ENCODE peak calls at places on chromosomes 6 and 20, in four cellular contexts. One of them, this sample, is unnamed.

GRCh38 chr6:147135211-147135672 is 69.0 kb upstream of the STXBP5 start:
- DNase-seq in GM23248: peak; percentile 94
- DNase-seq in astrocyte: peak; percentile 81
- DNase-seq in A673: no peak
- DNase-seq in this sample: no peak

GRCh38 chr20:46230811-46231282 is 77.5 kb downstream of the CDH22 start:
- DNase-seq in GM23248: peak; percentile 45
- DNase-seq in astrocyte: peak; percentile 15
- DNase-seq in A673: peak; percentile 43
- DNase-seq in this sample: peak; percentile 63

GRCh38 chr6:7264686-7265384 is 48.2 kb downstream of the SSR1 start:
- DNase-seq in GM23248: no peak
- DNase-seq in astrocyte: no peak
- DNase-seq in A673: no peak
- DNase-seq in this sample: no peak

GRCh38 chr6:46412662-46413061 is 78.6 kb downstream of the RCAN2 start:
- DNase-seq in GM23248: no peak
- DNase-seq in astrocyte: no peak
- DNase-seq in A673: peak; percentile 4
- DNase-seq in this sample: no peak

GRCh38 chr20:31673435-31673834 is 35.7 kb downstream of the COX4I2 start:
- DNase-seq in GM23248: no peak
- DNase-seq in astrocyte: no peak
- DNase-seq in A673: no peak
- DNase-seq in this sample: no peak

GRCh38 chr6:25652007-25652515 is at the start of gene SCGN:
- DNase-seq in GM23248: peak; percentile 75
- DNase-seq in astrocyte: peak; percentile 45
- DNase-seq in A673: peak; percentile 78
- DNase-seq in this sample: peak; percentile 17

GRCh38 chr6:5401845-5402738 is 140.8 kb downstream of the FARS2 start:
- DNase-seq in GM23248: peak; percentile 55
- DNase-seq in astrocyte: no peak
- DNase-seq in A673: peak; percentile 39
- DNase-seq in this sample: no peak

GRCh38 chr20:43843096-43843964 is 71.3 kb upstream of the TOX2 start:
- DNase-seq in GM23248: peak; percentile 92
- DNase-seq in astrocyte: peak; percentile 80
- DNase-seq in A673: peak; percentile 21
- DNase-seq in this sample: no peak

GRCh38 chr6:43744931-43745727 is 24.9 kb upstream of the VEGFA start:
- DNase-seq in GM23248: no peak
- DNase-seq in astrocyte: no peak
- DNase-seq in A673: no peak
- DNase-seq in this sample: no peak

GRCh38 chr6:43887340-43887858 is 117.4 kb downstream of the VEGFA start:
- DNase-seq in GM23248: no peak
- DNase-seq in astrocyte: no peak
- DNase-seq in A673: no peak
- DNase-seq in this sample: no peak

GRCh38 chr20:688809-689208 is 13.2 kb upstream of the SCRT2 start:
- DNase-seq in GM23248: peak; percentile 65
- DNase-seq in astrocyte: no peak
- DNase-seq in A673: no peak
- DNase-seq in this sample: no peak

GRCh38 chr6:152380993-152381898 is 255.9 kb downstream of the SYNE1 start:
- DNase-seq in GM23248: peak; percentile 98
- DNase-seq in astrocyte: peak; percentile 97
- DNase-seq in A673: peak; percentile 80
- DNase-seq in this sample: no peak

GRCh38 chr6:2883673-2884072 is 19.4 kb downstream of the SERPINB9 start:
- DNase-seq in GM23248: no peak
- DNase-seq in astrocyte: no peak
- DNase-seq in A673: no peak
- DNase-seq in this sample: no peak

GRCh38 chr6:89368107-89368506 is 15.6 kb upstream of the UBE2J1 start:
- DNase-seq in GM23248: peak; percentile 71
- DNase-seq in astrocyte: no peak
- DNase-seq in A673: peak; percentile 80
- DNase-seq in this sample: peak; percentile 68

GRCh38 chr6:21305827-21306469 is 287.6 kb upstream of the SOX4 start:
- DNase-seq in GM23248: peak; percentile 60
- DNase-seq in astrocyte: peak; percentile 5
- DNase-seq in A673: peak; percentile 62
- DNase-seq in this sample: no peak

GRCh38 chr20:44448753-44449546 is 26.7 kb upstream of the TTPAL start:
- DNase-seq in GM23248: peak; percentile 26
- DNase-seq in astrocyte: no peak
- DNase-seq in A673: peak; percentile 46
- DNase-seq in this sample: peak; percentile 26

GRCh38 chr6:4057036-4057435 is 21.9 kb downstream of the FAM217A start:
- DNase-seq in GM23248: no peak
- DNase-seq in astrocyte: no peak
- DNase-seq in A673: no peak
- DNase-seq in this sample: no peak

GRCh38 chr6:158769228-158769627 is 49.9 kb downstream of the EZR start:
- DNase-seq in GM23248: no peak
- DNase-seq in astrocyte: no peak
- DNase-seq in A673: no peak
- DNase-seq in this sample: no peak

GRCh38 chr20:46739441-46740213 is 30.2 kb downstream of the SLC2A10 start:
- DNase-seq in GM23248: peak; percentile 18
- DNase-seq in astrocyte: no peak
- DNase-seq in A673: no peak
- DNase-seq in this sample: no peak

GRCh38 chr6:133223458-133224014 is 17.6 kb upstream of the EYA4 start:
- DNase-seq in GM23248: no peak
- DNase-seq in astrocyte: no peak
- DNase-seq in A673: no peak
- DNase-seq in this sample: no peak

GRCh38 chr20:54214566-54214965 is 6.7 kb downstream of the PFDN4 start:
- DNase-seq in GM23248: no peak
- DNase-seq in astrocyte: no peak
- DNase-seq in A673: no peak
- DNase-seq in this sample: no peak

GRCh38 chr6:137165375-137166246 is 7.8 kb downstream of the IL22RA2 start:
- DNase-seq in GM23248: peak; percentile 55
- DNase-seq in astrocyte: no peak
- DNase-seq in A673: peak; percentile 23
- DNase-seq in this sample: peak; percentile 60

GRCh38 chr20:7843613-7844012 is 96.6 kb downstream of the HAO1 start:
- DNase-seq in GM23248: peak; percentile 79
- DNase-seq in astrocyte: peak; percentile 6
- DNase-seq in A673: no peak
- DNase-seq in this sample: no peak

GRCh38 chr20:17806739-17807441 is 107.1 kb downstream of the BANF2 start:
- DNase-seq in GM23248: peak; percentile 83
- DNase-seq in astrocyte: peak; percentile 78
- DNase-seq in A673: no peak
- DNase-seq in this sample: no peak

GRCh38 chr20:4190792-4191519 is 175.6 kb upstream of the RNF24 start:
- DNase-seq in GM23248: no peak
- DNase-seq in astrocyte: no peak
- DNase-seq in A673: no peak
- DNase-seq in this sample: no peak

GRCh38 chr6:40906759-40907158 is 132.3 kb downstream of the UNC5CL start:
- DNase-seq in GM23248: peak; percentile 71
- DNase-seq in astrocyte: peak; percentile 28
- DNase-seq in A673: no peak
- DNase-seq in this sample: no peak

DNA sequence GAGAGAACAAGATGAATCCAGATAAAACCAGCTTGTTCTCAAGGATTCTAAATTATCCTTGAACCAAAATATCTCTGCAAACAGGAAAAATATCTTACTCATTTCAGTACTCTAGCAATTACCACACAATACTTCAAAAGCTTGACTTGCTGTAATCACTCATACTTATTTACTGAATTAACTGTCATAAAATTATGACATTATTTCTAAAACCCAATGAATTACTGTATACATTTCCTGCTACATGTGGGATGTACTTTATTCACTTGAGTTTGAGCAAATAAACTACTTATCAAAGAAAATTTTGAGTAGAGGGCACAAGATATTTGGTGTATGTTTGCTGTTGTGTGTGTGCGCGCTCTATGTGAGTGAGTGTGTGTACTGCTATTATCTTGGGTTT is 9.7 kb downstream of the EIF2S2 start:
- DNase-seq in GM23248: no peak
- DNase-seq in astrocyte: no peak
- DNase-seq in A673: no peak
- DNase-seq in this sample: no peak
- H3K9me3 ChIP-seq in GM23248: no peaks in the 10 kb centered on the region
- H3K9me3 ChIP-seq in astrocyte: no peaks in the 10 kb centered on the region
- H3K9me3 ChIP-seq in A673: no peaks in the 10 kb centered on the region
- H3K9me3 ChIP-seq in this sample: no peaks in the 10 kb centered on the region

DNA sequence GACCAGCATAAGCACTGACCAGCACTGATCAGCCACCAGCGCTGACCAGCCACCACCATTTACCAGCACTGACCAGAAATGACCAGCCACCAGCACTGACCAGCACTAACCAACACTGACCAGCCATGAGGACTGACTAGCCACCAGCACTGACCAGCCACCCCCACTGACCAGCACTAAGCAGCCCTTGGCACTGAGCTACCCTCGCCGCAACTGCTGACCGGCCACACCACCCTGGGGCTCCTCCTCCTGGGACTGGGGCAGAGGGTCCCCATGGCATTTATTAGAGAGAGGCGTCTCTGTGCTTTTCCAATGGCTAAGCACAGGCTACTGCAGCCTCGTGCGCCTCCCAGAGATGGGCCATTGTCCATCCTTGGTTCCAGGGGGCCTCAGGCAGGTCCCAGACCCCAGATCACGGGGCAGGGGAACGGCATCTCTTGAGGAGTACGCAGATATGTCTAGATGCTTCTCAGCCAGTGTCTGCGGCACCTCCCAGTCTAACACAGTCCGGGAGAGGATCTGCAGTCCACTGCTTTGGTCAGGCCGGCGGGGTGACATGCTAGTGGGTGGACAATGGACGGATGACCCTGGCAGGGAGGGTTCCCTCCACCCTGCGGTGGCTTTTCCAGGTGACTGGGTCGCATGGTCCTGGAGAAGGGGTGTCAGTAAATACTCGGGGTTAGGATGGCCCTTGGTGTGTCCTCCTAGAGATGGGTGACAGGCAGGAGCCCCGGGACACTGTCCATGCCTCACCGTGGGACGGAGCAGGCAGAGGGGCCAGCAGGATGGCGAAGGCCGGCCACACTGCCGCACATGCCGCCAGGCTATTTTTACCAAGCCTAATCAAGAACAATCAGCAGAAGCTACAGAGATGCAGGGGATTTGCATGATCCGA is 168.0 kb downstream of the TAF4 start:
- DNase-seq in GM23248: no peak
- DNase-seq in astrocyte: no peak
- DNase-seq in A673: no peak
- DNase-seq in this sample: no peak
- TF ChIP-seq EZH2 in GM23248: no peak
- TF ChIP-seq EZH2 in astrocyte: no peak
- TF ChIP-seq EZH2 in A673: no peak
- TF ChIP-seq EZH2 in this sample: no peak

GRCh38 chr6:109383438-109383940 is 1.2 kb upstream of the CD164 start:
- DNase-seq in GM23248: peak; percentile 27
- DNase-seq in astrocyte: no peak
- DNase-seq in A673: no peak
- DNase-seq in this sample: no peak
- H3K9me3 ChIP-seq in GM23248: no peaks in the 10 kb centered on the region
- H3K9me3 ChIP-seq in astrocyte: no peaks in the 10 kb centered on the region
- H3K9me3 ChIP-seq in A673: no peaks in the 10 kb centered on the region
- H3K9me3 ChIP-seq in this sample: no peaks in the 10 kb centered on the region

DNA sequence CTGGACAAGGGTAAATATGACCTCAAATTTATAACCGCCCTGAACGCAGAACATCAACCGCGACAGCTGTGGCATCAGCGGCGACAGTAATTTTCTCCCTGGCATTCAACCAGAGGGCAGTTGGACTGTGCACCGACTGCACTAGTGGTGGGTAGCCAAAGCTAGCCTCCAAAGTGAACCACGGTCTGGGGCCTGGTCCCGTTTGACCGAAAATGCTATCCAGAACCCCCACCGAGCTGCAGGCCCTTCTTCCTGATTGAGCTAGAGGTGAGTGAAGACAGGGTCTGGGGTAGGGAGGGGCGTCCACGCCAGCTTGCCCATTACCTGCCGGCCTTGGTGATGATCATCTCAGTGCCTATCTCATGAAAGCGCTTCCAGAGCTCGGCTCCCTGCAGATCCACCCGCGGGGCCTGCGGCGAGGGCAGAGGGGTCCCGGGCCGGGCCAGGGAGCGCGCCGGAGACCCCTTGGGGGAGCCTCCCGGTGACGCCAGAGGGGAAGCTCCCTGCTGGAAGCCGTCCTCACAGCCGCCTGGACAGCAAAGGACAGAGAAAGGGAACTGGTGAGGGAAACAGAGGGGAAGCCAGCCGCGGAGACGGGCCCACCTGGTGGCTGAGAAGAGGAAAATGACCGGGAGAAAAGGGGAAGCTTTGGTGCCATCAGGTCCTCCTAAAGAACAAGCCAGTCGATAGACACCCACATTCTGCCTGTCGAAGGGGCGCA is 2.0 kb downstream of the TBX18 start:
- DNase-seq in GM23248: peak; percentile 78
- DNase-seq in astrocyte: peak; percentile 8
- DNase-seq in A673: peak; percentile 41
- DNase-seq in this sample: no peak
- TF ChIP-seq EZH2 in GM23248: no peak
- TF ChIP-seq EZH2 in astrocyte: peak; percentile 16
- TF ChIP-seq EZH2 in A673: no peak
- TF ChIP-seq EZH2 in this sample: no peak

GRCh38 chr20:32731882-32732266 is 11.4 kb downstream of the COMMD7 start:
- DNase-seq in GM23248: peak; percentile 12
- DNase-seq in astrocyte: no peak
- DNase-seq in A673: no peak
- DNase-seq in this sample: no peak

DNA sequence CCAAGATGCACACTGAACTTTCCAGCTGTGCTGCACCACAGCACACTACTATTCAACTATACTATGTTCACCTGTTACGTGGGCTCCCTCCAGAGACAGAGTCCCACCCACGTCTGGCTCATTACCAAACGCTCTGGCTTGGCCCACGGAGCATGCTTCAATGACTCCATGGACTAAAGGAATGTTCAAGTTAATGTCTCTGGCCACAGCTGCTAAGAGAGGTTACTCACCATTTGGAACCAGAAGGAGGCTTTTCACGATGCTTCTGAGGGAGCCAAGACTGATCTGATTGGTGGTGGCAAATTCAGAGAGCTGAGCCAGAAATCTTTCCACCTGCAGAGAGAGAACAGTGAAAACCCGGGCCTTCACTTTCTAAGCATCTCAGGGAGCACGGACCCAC is 15.6 kb downstream of the COMMD7 start:
- DNase-seq in GM23248: peak; percentile 93
- DNase-seq in astrocyte: peak; percentile 97
- DNase-seq in A673: no peak
- DNase-seq in this sample: no peak
- H3K9me3 ChIP-seq in GM23248: no peaks in the 10 kb centered on the region
- H3K9me3 ChIP-seq in astrocyte: no peaks in the 10 kb centered on the region
- H3K9me3 ChIP-seq in A673: no peaks in the 10 kb centered on the region
- H3K9me3 ChIP-seq in this sample: no peaks in the 10 kb centered on the region

This sample was measured in DND-41.